ENCODE peak calls at places on chromosome 7, in seven cellular contexts. C is ELR; L is brain pericyte; B is activated effector memory CD4-positive, alpha-beta T cell treated with anti-CD3 and anti-CD28 coated beads, Interleukin-2, amount 50 U/mL, for 16 hours; Z is left ventricle myocardium inferior; O is ovary; G is GM12864. Q is an unnamed sample.

GRCh38 chr7:142301923-142302550 is 44.2 kb upstream of the PRSS58 start:
- DNase-seq in O (no peak), Z (no peak), B (no peak), L (no peak), G (no peak), C (peak), Q (no peak)

GRCh38 chr7:318476-319266 is 28.7 kb downstream of the FOXL3 start:
- DNase-seq in L (no peak), Z (no peak), O (no peak), G (no peak), C (no peak), B (no peak), Q (no peak)

GRCh38 chr7:87875151-87876039 is 765 bp downstream of the SLC25A40 start:
- DNase-seq in L (no peak), G (no peak), O (no peak), Z (peak), B (no peak), C (peak), Q (no peak)

GRCh38 chr7:71491331-71491730 is 359.4 kb downstream of the GALNT17 start:
- DNase-seq in O (no peak), G (no peak), C (no peak), Z (no peak), B (no peak), L (no peak), Q (no peak)

GRCh38 chr7:99036531-99037175 is 107.3 kb downstream of the SMURF1 start:
- DNase-seq in C (peak), B (no peak), O (no peak), G (no peak), L (peak), Z (no peak), Q (no peak)

GRCh38 chr7:40437936-40438634 is 303.3 kb downstream of the SUGCT start:
- DNase-seq in L (no peak), O (no peak), C (peak), G (no peak), Z (no peak), B (no peak), Q (peak)

GRCh38 chr7:140595468-140596147 is 45.0 kb downstream of the DENND2A start:
- DNase-seq in Z (no peak), B (no peak), L (no peak), G (no peak), C (no peak), O (peak), Q (no peak)

GRCh38 chr7:29564455-29565185 is 985 bp downstream of the PRR15 start:
- DNase-seq in B (no peak), L (no peak), G (no peak), Z (peak), O (peak), C (peak), Q (peak)

GRCh38 chr7:70505886-70506285 is 626.1 kb upstream of the GALNT17 start:
- DNase-seq in L (no peak), C (no peak), O (no peak), Z (no peak), G (no peak), B (no peak), Q (no peak)

GRCh38 chr7:102875700-102876192 is 37.1 kb upstream of the LRRC17 start:
- DNase-seq in O (no peak), B (peak), Z (no peak), G (no peak), L (peak), C (peak), Q (peak)

GRCh38 chr7:79876769-79877362 is 257.8 kb upstream of the GNAI1 start:
- DNase-seq in B (no peak), C (peak), L (peak), Z (no peak), G (no peak), O (no peak), Q (peak)

GRCh38 chr7:106205621-106206222 is 79.1 kb downstream of the NAMPT start:
- DNase-seq in C (peak), B (no peak), Z (no peak), O (no peak), G (no peak), L (no peak), Q (peak)

Q was measured in Daoy.